ENCODE peak calls at places on chromosomes 1 and 21, in four cellular contexts. One of them, this sample, is unnamed.
A peak's percentile ranks its signal among the peaks of the same experiment; 100 is the strongest.

GRCh38 chr1:24424990-24425389 is 9.4 kb downstream of the NIPAL3 start:
- DNase-seq in psoas muscle: no peak
- DNase-seq in gastrocnemius medialis: no peak
- DNase-seq in DND-41: no peak
- DNase-seq in this sample: no peak

GRCh38 chr1:74964508-74964907 is 169.7 kb upstream of the LHX8 start:
- DNase-seq in psoas muscle: no peak
- DNase-seq in gastrocnemius medialis: no peak
- DNase-seq in DND-41: no peak
- DNase-seq in this sample: no peak

GRCh38 chr1:226948480-226948879 is 8.4 kb downstream of the COQ8A start:
- DNase-seq in psoas muscle: no peak
- DNase-seq in gastrocnemius medialis: no peak
- DNase-seq in DND-41: no peak
- DNase-seq in this sample: no peak

GRCh38 chr1:27525296-27526271 is 35.6 kb upstream of the WASF2 start:
- DNase-seq in psoas muscle: peak; percentile 83
- DNase-seq in gastrocnemius medialis: peak; percentile 69
- DNase-seq in DND-41: peak; percentile 73
- DNase-seq in this sample: peak; percentile 53

GRCh38 chr1:24186031-24186710 is 918 bp downstream of the IFNLR1 start:
- DNase-seq in psoas muscle: no peak
- DNase-seq in gastrocnemius medialis: no peak
- DNase-seq in DND-41: no peak
- DNase-seq in this sample: no peak

GRCh38 chr1:218383051-218383450 is 37.9 kb downstream of the TGFB2 start:
- DNase-seq in psoas muscle: no peak
- DNase-seq in gastrocnemius medialis: no peak
- DNase-seq in DND-41: no peak
- DNase-seq in this sample: no peak

GRCh38 chr1:10514490-10515235 is 39.9 kb downstream of the PEX14 start:
- DNase-seq in psoas muscle: no peak
- DNase-seq in gastrocnemius medialis: no peak
- DNase-seq in DND-41: peak; percentile 48
- DNase-seq in this sample: peak; percentile 33

GRCh38 chr1:82562448-82562847 is 761.7 kb downstream of the ADGRL2 start:
- DNase-seq in psoas muscle: no peak
- DNase-seq in gastrocnemius medialis: no peak
- DNase-seq in DND-41: no peak
- DNase-seq in this sample: no peak

GRCh38 chr1:6130596-6130995 is 49.5 kb downstream of the CHD5 start:
- DNase-seq in psoas muscle: no peak
- DNase-seq in gastrocnemius medialis: no peak
- DNase-seq in DND-41: no peak
- DNase-seq in this sample: no peak

GRCh38 chr1:232554431-232554830 is 75.5 kb downstream of the SIPA1L2 start:
- DNase-seq in psoas muscle: no peak
- DNase-seq in gastrocnemius medialis: no peak
- DNase-seq in DND-41: no peak
- DNase-seq in this sample: no peak

GRCh38 chr1:39987869-39988268 is 32.9 kb downstream of the MFSD2A start:
- DNase-seq in psoas muscle: no peak
- DNase-seq in gastrocnemius medialis: no peak
- DNase-seq in DND-41: no peak
- DNase-seq in this sample: no peak

GRCh38 chr1:197173571-197174482 is 27.4 kb upstream of the ASPM start:
- DNase-seq in psoas muscle: no peak
- DNase-seq in gastrocnemius medialis: no peak
- DNase-seq in DND-41: no peak
- DNase-seq in this sample: no peak

GRCh38 chr1:6868371-6869001 is 83.2 kb downstream of the CAMTA1 start:
- DNase-seq in psoas muscle: no peak
- DNase-seq in gastrocnemius medialis: no peak
- DNase-seq in DND-41: no peak
- DNase-seq in this sample: no peak

GRCh38 chr21:43758132-43758619 is 17.9 kb downstream of the CSTB start:
- DNase-seq in psoas muscle: peak; percentile 59
- DNase-seq in gastrocnemius medialis: peak; percentile 33
- DNase-seq in DND-41: no peak
- DNase-seq in this sample: no peak

GRCh38 chr1:94895518-94895917 is 31.4 kb downstream of the CNN3 start:
- DNase-seq in psoas muscle: no peak
- DNase-seq in gastrocnemius medialis: no peak
- DNase-seq in DND-41: no peak
- DNase-seq in this sample: no peak

GRCh38 chr1:184504012-184504694 is 117.3 kb downstream of the C1orf21 start:
- DNase-seq in psoas muscle: no peak
- DNase-seq in gastrocnemius medialis: peak; percentile 55
- DNase-seq in DND-41: no peak
- DNase-seq in this sample: no peak

GRCh38 chr1:55848906-55849305 is 633.7 kb upstream of the USP24 start:
- DNase-seq in psoas muscle: no peak
- DNase-seq in gastrocnemius medialis: peak; percentile 15
- DNase-seq in DND-41: no peak
- DNase-seq in this sample: no peak

GRCh38 chr1:85200367-85200869 is 398 bp downstream of the SYDE2 start:
- DNase-seq in psoas muscle: no peak
- DNase-seq in gastrocnemius medialis: peak; percentile 32
- DNase-seq in DND-41: no peak
- DNase-seq in this sample: peak; percentile 5

GRCh38 chr1:37862330-37862729 is 2.9 kb upstream of the MTF1 start:
- DNase-seq in psoas muscle: no peak
- DNase-seq in gastrocnemius medialis: no peak
- DNase-seq in DND-41: no peak
- DNase-seq in this sample: no peak

GRCh38 chr1:105442901-105443300 is 1613.6 kb upstream of the PRMT6 start:
- DNase-seq in psoas muscle: no peak
- DNase-seq in gastrocnemius medialis: no peak
- DNase-seq in DND-41: no peak
- DNase-seq in this sample: no peak

GRCh38 chr21:42670884-42671283 is 17.5 kb downstream of the PDE9A start:
- DNase-seq in psoas muscle: no peak
- DNase-seq in gastrocnemius medialis: no peak
- DNase-seq in DND-41: peak; percentile 59
- DNase-seq in this sample: no peak

GRCh38 chr1:66331641-66332523 is 202.1 kb upstream of the SGIP1 start:
- DNase-seq in psoas muscle: peak; percentile 81
- DNase-seq in gastrocnemius medialis: peak; percentile 83
- DNase-seq in DND-41: no peak
- DNase-seq in this sample: peak; percentile 40

GRCh38 chr1:15737324-15738319 is 1.6 kb downstream of the SLC25A34 start:
- DNase-seq in psoas muscle: peak; percentile 57
- DNase-seq in gastrocnemius medialis: peak; percentile 31
- DNase-seq in DND-41: no peak
- DNase-seq in this sample: no peak

GRCh38 chr1:224670506-224670905 is 54.4 kb downstream of the CNIH3 start:
- DNase-seq in psoas muscle: no peak
- DNase-seq in gastrocnemius medialis: no peak
- DNase-seq in DND-41: no peak
- DNase-seq in this sample: no peak

GRCh38 chr21:39597595-39598185 is 15.1 kb upstream of the B3GALT5 start:
- DNase-seq in psoas muscle: no peak
- DNase-seq in gastrocnemius medialis: no peak
- DNase-seq in DND-41: no peak
- DNase-seq in this sample: no peak

GRCh38 chr1:95407146-95407863 is 173.3 kb downstream of the RWDD3 start:
- DNase-seq in psoas muscle: no peak
- DNase-seq in gastrocnemius medialis: no peak
- DNase-seq in DND-41: no peak
- DNase-seq in this sample: no peak

GRCh38 chr1:226292874-226293552 is 16.0 kb downstream of the LIN9 start:
- DNase-seq in psoas muscle: no peak
- DNase-seq in gastrocnemius medialis: no peak
- DNase-seq in DND-41: no peak
- DNase-seq in this sample: no peak

GRCh38 chr1:26077524-26077923 is 10.1 kb upstream of the TRIM63 start:
- DNase-seq in psoas muscle: no peak
- DNase-seq in gastrocnemius medialis: no peak
- DNase-seq in DND-41: no peak
- DNase-seq in this sample: no peak

GRCh38 chr1:26079178-26079563 is 11.7 kb upstream of the TRIM63 start:
- DNase-seq in psoas muscle: no peak
- DNase-seq in gastrocnemius medialis: no peak
- DNase-seq in DND-41: no peak
- DNase-seq in this sample: no peak

GRCh38 chr1:26081267-26082019 is 14.0 kb upstream of the TRIM63 start:
- DNase-seq in psoas muscle: peak; percentile 88
- DNase-seq in gastrocnemius medialis: peak; percentile 88
- DNase-seq in DND-41: no peak
- DNase-seq in this sample: no peak

GRCh38 chr1:26079960-26080814 is 12.8 kb upstream of the TRIM63 start:
- DNase-seq in psoas muscle: no peak
- DNase-seq in gastrocnemius medialis: no peak
- DNase-seq in DND-41: no peak
- DNase-seq in this sample: no peak

GRCh38 chr1:26078286-26079177 is 11.1 kb upstream of the TRIM63 start:
- DNase-seq in psoas muscle: no peak
- DNase-seq in gastrocnemius medialis: no peak
- DNase-seq in DND-41: no peak
- DNase-seq in this sample: no peak
- H3K4me3 ChIP-seq in psoas muscle: no peak overlapping the region
- H3K4me3 ChIP-seq in gastrocnemius medialis: no peak overlapping the region
- H3K4me3 ChIP-seq in DND-41: no peak overlapping the region
- H3K4me3 ChIP-seq in this sample: no peak overlapping the region

GRCh38 chr1:182877842-182878241 is 38.7 kb downstream of the DHX9 start:
- DNase-seq in psoas muscle: no peak
- DNase-seq in gastrocnemius medialis: no peak
- DNase-seq in DND-41: no peak
- DNase-seq in this sample: no peak
- H3K36me3 ChIP-seq in psoas muscle: peaks cover 100% of the 10 kb centered on the region
- H3K36me3 ChIP-seq in gastrocnemius medialis: peaks cover 6% of the 10 kb centered on the region
- H3K36me3 ChIP-seq in DND-41: peaks cover 99% of the 10 kb centered on the region
- H3K36me3 ChIP-seq in this sample: peaks cover 98% of the 10 kb centered on the region

GRCh38 chr1:154759196-154759595 is 110.9 kb downstream of the KCNN3 start:
- DNase-seq in psoas muscle: no peak
- DNase-seq in gastrocnemius medialis: no peak
- DNase-seq in DND-41: no peak
- DNase-seq in this sample: no peak

GRCh38 chr1:154760469-154760933 is 109.6 kb downstream of the KCNN3 start:
- DNase-seq in psoas muscle: no peak
- DNase-seq in gastrocnemius medialis: no peak
- DNase-seq in DND-41: no peak
- DNase-seq in this sample: peak; percentile 83

GRCh38 chr1:154757149-154757548 is 112.9 kb downstream of the KCNN3 start:
- DNase-seq in psoas muscle: no peak
- DNase-seq in gastrocnemius medialis: no peak
- DNase-seq in DND-41: no peak
- DNase-seq in this sample: no peak

GRCh38 chr1:154758346-154758745 is 111.7 kb downstream of the KCNN3 start:
- DNase-seq in psoas muscle: no peak
- DNase-seq in gastrocnemius medialis: no peak
- DNase-seq in DND-41: no peak
- DNase-seq in this sample: no peak

DNA sequence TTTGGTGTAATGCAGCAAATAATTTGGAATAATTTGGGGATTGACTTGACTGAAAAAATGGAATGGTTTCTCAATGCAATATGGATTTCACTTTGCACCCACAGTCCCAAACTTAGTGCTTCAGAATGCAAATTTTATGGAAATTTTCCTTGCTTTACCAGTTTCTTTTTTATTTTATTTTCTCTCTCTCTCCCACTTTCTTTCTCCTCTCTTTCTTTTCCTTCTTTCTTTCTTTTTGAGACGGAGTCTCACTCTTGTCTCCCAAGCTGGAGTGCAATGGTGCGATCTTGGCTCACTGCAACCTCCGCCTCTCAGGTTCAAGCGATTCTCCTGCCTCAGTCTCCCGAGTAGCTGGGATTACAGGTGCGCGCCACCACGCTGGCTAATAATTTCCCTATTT is 110.3 kb downstream of the KCNN3 start:
- DNase-seq in psoas muscle: no peak
- DNase-seq in gastrocnemius medialis: no peak
- DNase-seq in DND-41: no peak
- DNase-seq in this sample: no peak
- H3K27me3 ChIP-seq in psoas muscle: no peaks in the 10 kb centered on the region
- H3K27me3 ChIP-seq in gastrocnemius medialis: no peaks in the 10 kb centered on the region
- H3K27me3 ChIP-seq in DND-41: peaks cover 7% of the 10 kb centered on the region
- H3K27me3 ChIP-seq in this sample: peaks cover 12% of the 10 kb centered on the region

GRCh38 chr1:3211996-3212395 is 143.0 kb downstream of the PRDM16 start:
- DNase-seq in psoas muscle: no peak
- DNase-seq in gastrocnemius medialis: no peak
- DNase-seq in DND-41: no peak
- DNase-seq in this sample: no peak
- H3K4me3 ChIP-seq in psoas muscle: no peak overlapping the region
- H3K4me3 ChIP-seq in gastrocnemius medialis: no peak overlapping the region
- H3K4me3 ChIP-seq in DND-41: no peak overlapping the region
- H3K4me3 ChIP-seq in this sample: no peak overlapping the region

GRCh38 chr1:207345644-207346561 is 24.4 kb downstream of the CD55 start:
- DNase-seq in psoas muscle: no peak
- DNase-seq in gastrocnemius medialis: no peak
- DNase-seq in DND-41: no peak
- DNase-seq in this sample: no peak
- H3K36me3 ChIP-seq in psoas muscle: peaks cover 47% of the 10 kb centered on the region
- H3K36me3 ChIP-seq in gastrocnemius medialis: no peaks in the 10 kb centered on the region
- H3K36me3 ChIP-seq in DND-41: no peaks in the 10 kb centered on the region
- H3K36me3 ChIP-seq in this sample: peaks cover 55% of the 10 kb centered on the region

This sample was measured in CD4-positive, CD25-positive, alpha-beta regulatory T cell.